ENCODE peak calls at places on chromosomes 12 and 14, in ten cellular contexts. N is ovary, C is mammary epithelial cell, Z is H9, S is cardiac fibroblast, P is neural progenitor cell, Y is neural crest cell, F is HFFc6, U is astrocyte of the spinal cord, O is tibial nerve. D is an unnamed sample.

GRCh38 chr12:132449565-132450390 is 40.2 kb upstream of the FBRSL1 start:
- DNase-seq in N (no peak), C (no peak), Z (no peak), S (no peak), P (no peak), Y (no peak), F (no peak), U (no peak), O (no peak), D (no peak)

GRCh38 chr12:94107910-94108309 is 40.5 kb upstream of the PLXNC1 start:
- DNase-seq in N (no peak), C (no peak), Z (no peak), S (no peak), P (no peak), Y (no peak), F (no peak), U (no peak), O (no peak), D (no peak)

GRCh38 chr12:124395284-124395752 is 100.4 kb downstream of the RFLNA start:
- DNase-seq in N (peak; percentile 39), C (no peak), Z (no peak), S (no peak), P (no peak), Y (no peak), F (no peak), U (no peak), O (no peak), D (no peak)

GRCh38 chr14:52527052-52527451 is 25.3 kb downstream of the TXNDC16 start:
- DNase-seq in N (no peak), C (no peak), Z (no peak), S (no peak), P (no peak), Y (no peak), F (no peak), U (no peak), O (no peak), D (no peak)

GRCh38 chr12:122859303-122860051 is 24.2 kb downstream of the HIP1R start:
- DNase-seq in N (no peak), C (no peak), Z (no peak), S (no peak), P (no peak), Y (no peak), F (no peak), U (no peak), O (no peak), D (no peak)

GRCh38 chr14:102863381-102863780 is 59.1 kb upstream of the AMN start:
- DNase-seq in N (no peak), C (no peak), Z (no peak), S (no peak), P (no peak), Y (no peak), F (no peak), U (no peak), O (no peak), D (no peak)

GRCh38 chr12:92138626-92139025 is 7.0 kb downstream of the BTG1 start:
- DNase-seq in N (no peak), C (no peak), Z (no peak), S (no peak), P (no peak), Y (no peak), F (no peak), U (no peak), O (no peak), D (no peak)

GRCh38 chr14:81382517-81383225 is 17.5 kb downstream of the STON2 start:
- DNase-seq in N (no peak), C (peak; percentile 52), Z (no peak), S (no peak), P (no peak), Y (no peak), F (no peak), U (no peak), O (no peak), D (no peak)

GRCh38 chr14:105307052-105307727 is 6.4 kb upstream of the BRF1 start:
- DNase-seq in N (no peak), C (no peak), Z (peak; percentile 55), S (no peak), P (no peak), Y (no peak), F (no peak), U (no peak), O (no peak), D (no peak)

GRCh38 chr14:79659995-79660975 is 551.0 kb downstream of the DIO2 start:
- DNase-seq in N (no peak), C (no peak), Z (no peak), S (no peak), P (no peak), Y (no peak), F (no peak), U (no peak), O (no peak), D (no peak)

DNA sequence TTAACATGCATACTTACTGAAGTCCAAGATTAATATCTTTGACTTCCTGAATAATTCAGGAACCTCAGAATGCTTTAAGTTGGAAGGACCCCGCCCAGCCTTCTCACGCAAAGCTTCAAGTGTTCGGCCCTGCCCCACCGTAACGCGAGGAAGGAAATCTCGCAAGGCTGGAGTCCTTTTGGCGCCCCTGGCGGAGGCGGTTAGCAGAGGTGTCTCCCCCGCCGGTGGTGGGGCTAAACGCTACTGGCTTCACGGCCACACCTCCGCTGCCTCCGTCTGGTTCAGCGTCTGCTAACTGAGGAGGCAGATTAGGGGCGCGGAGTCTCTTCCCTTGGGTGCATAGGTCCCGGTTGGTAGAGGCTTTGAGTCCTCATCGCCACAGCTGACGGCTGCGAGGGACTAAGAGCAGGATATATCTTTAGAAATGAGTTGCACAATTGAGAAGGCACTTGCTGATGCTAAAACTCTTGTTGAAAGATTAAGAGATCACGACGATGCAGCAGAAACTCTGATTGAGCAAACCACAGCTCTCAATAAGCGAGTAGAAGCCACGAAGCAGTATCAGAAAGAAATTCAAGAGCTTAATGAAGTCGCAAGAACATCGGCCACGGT is 21.9 kb downstream of the SPATS2 start:
- DNase-seq in N (no peak), C (no peak), Z (peak; percentile 93), S (no peak), P (peak; percentile 86), Y (no peak), F (no peak), U (no peak), O (peak; percentile 15), D (peak; percentile 66)
- TF ChIP-seq CTCF in N (no peak), C (no peak), Z (peak; percentile 85), S (no peak), P (peak; percentile 69), Y (no peak), F (no peak), U (no peak), O (no peak), D (peak; percentile 64)

GRCh38 chr12:107605293-107605692 is 80.3 kb upstream of the PWP1 start:
- DNase-seq in N (no peak), C (no peak), Z (no peak), S (no peak), P (no peak), Y (no peak), F (no peak), U (no peak), O (no peak), D (no peak)

GRCh38 chr12:107607464-107608392 is 77.9 kb upstream of the PWP1 start:
- DNase-seq in N (peak; percentile 36), C (peak; percentile 55), Z (peak; percentile 94), S (peak; percentile 83), P (peak; percentile 92), Y (peak; percentile 83), F (peak; percentile 50), U (peak; percentile 73), O (peak; percentile 67), D (peak; percentile 77)

GRCh38 chr12:107612508-107612907 is 73.1 kb upstream of the PWP1 start:
- DNase-seq in N (no peak), C (no peak), Z (no peak), S (no peak), P (no peak), Y (no peak), F (no peak), U (peak; percentile 10), O (no peak), D (no peak)

GRCh38 chr12:107610030-107610859 is 75.4 kb upstream of the PWP1 start:
- DNase-seq in N (no peak), C (no peak), Z (peak; percentile 85), S (peak; percentile 56), P (peak; percentile 73), Y (peak; percentile 46), F (no peak), U (peak; percentile 57), O (no peak), D (no peak)
- TF ChIP-seq CTCF in N (no peak), C (peak; percentile 71), Z (peak; percentile 89), S (peak; percentile 86), P (peak; percentile 87), Y (peak; percentile 74), F (peak; percentile 80), U (peak; percentile 89), O (no peak), D (peak; percentile 16)

DNA sequence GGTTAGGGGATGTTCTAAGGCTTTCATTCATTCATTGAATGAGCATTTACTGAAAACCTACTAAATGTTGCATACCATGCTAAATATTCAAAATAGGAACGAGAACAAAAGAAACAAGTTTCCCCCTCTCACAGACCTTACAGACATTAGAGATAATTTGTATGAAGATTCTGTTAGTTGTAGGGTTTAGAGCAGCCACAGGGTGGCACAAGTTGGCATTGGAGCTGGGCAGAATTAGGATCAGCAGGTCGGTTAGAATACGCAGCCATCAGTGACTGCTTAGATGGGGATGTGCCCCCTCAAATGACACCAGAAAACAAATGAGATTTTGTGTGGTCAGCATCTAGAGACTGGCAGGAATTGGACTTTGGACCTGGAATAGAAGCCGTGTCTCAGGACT is 166.3 kb upstream of the DAAM1 start:
- DNase-seq in N (no peak), C (no peak), Z (no peak), S (no peak), P (no peak), Y (no peak), F (no peak), U (no peak), O (no peak), D (no peak)
- TF ChIP-seq CTCF in N (no peak), C (peak; percentile 48), Z (peak; percentile 51), S (peak; percentile 26), P (peak; percentile 38), Y (no peak), F (peak; percentile 52), U (no peak), O (no peak), D (no peak)

GRCh38 chr14:62159314-62159713 is 397.1 kb downstream of the SNAPC1 start:
- DNase-seq in N (no peak), C (no peak), Z (no peak), S (no peak), P (no peak), Y (no peak), F (no peak), U (no peak), O (no peak), D (no peak)

GRCh38 chr14:62168564-62169155 is 406.4 kb downstream of the SNAPC1 start:
- DNase-seq in N (no peak), C (no peak), Z (no peak), S (peak; percentile 2), P (no peak), Y (no peak), F (no peak), U (no peak), O (no peak), D (no peak)

GRCh38 chr14:62158779-62159178 is 396.6 kb downstream of the SNAPC1 start:
- DNase-seq in N (no peak), C (no peak), Z (no peak), S (no peak), P (no peak), Y (no peak), F (no peak), U (no peak), O (no peak), D (no peak)

GRCh38 chr14:62162998-62163589 is 400.9 kb downstream of the SNAPC1 start:
- DNase-seq in N (no peak), C (peak; percentile 19), Z (peak; percentile 35), S (peak; percentile 60), P (peak; percentile 72), Y (peak; percentile 28), F (peak; percentile 28), U (peak; percentile 53), O (no peak), D (no peak)
- TF ChIP-seq CTCF in N (no peak), C (peak; percentile 87), Z (peak; percentile 92), S (peak; percentile 84), P (peak; percentile 92), Y (peak; percentile 89), F (peak; percentile 84), U (peak; percentile 90), O (peak; percentile 61), D (peak; percentile 66)

D was measured in natural killer cell.